ENCODE peak calls at places on chromosomes 13 and 19, in five cellular contexts. F is HCT116, R is PC-3, Z is GM23338, Q is SK-N-SH. O is an unnamed sample.

GRCh38 chr13:51246005-51246404 is 23.8 kb downstream of the FAM124A start:
- DNase-seq in F (no peak), R (no peak), Z (no peak), Q (peak; percentile 78), O (no peak)

GRCh38 chr13:54676526-54677113 is 1648.0 kb downstream of the OLFM4 start:
- DNase-seq in F (no peak), R (no peak), Z (no peak), Q (no peak), O (no peak)

GRCh38 chr13:30791354-30791921 is 56.1 kb downstream of the ALOX5AP start:
- DNase-seq in F (no peak), R (no peak), Z (no peak), Q (peak; percentile 82), O (no peak)

GRCh38 chr13:25904830-25905229 is 147.0 kb downstream of the SHISA2 start:
- DNase-seq in F (no peak), R (no peak), Z (no peak), Q (no peak), O (no peak)

GRCh38 chr19:13055213-13056051 is 47.2 kb downstream of the LYL1 start:
- DNase-seq in F (no peak), R (peak; percentile 81), Z (peak; percentile 68), Q (peak; percentile 89), O (no peak)

GRCh38 chr13:95676100-95676774 is 702 bp upstream of the DNAJC3 start:
- DNase-seq in F (peak; percentile 22), R (peak; percentile 37), Z (peak; percentile 77), Q (no peak), O (peak; percentile 32)

GRCh38 chr19:2663920-2664571 is 38.4 kb downstream of the GNG7 start:
- DNase-seq in F (no peak), R (no peak), Z (no peak), Q (peak; percentile 17), O (peak; percentile 91)

GRCh38 chr19:49512970-49513745 is 697 bp downstream of the FCGRT start:
- DNase-seq in F (no peak), R (no peak), Z (peak; percentile 88), Q (peak; percentile 88), O (no peak)

GRCh38 chr19:3042545-3043267 is 13.6 kb upstream of the TLE2 start:
- DNase-seq in F (no peak), R (no peak), Z (no peak), Q (no peak), O (no peak)

GRCh38 chr13:95552539-95553270 is at the start of gene CLDN10:
- DNase-seq in F (no peak), R (no peak), Z (peak; percentile 85), Q (peak; percentile 93), O (peak; percentile 32)

GRCh38 chr13:103031332-103031873 is 34.8 kb downstream of the SLC10A2 start:
- DNase-seq in F (no peak), R (no peak), Z (no peak), Q (no peak), O (no peak)

GRCh38 chr13:30107126-30107525 is 200.2 kb downstream of the KATNAL1 start:
- DNase-seq in F (no peak), R (no peak), Z (no peak), Q (no peak), O (no peak)

GRCh38 chr19:8151499-8152035 is 2.2 kb upstream of the FBN3 start:
- DNase-seq in F (no peak), R (no peak), Z (no peak), Q (peak; percentile 24), O (no peak)

GRCh38 chr13:54852831-54853230 is 1824.2 kb downstream of the OLFM4 start:
- DNase-seq in F (no peak), R (no peak), Z (no peak), Q (no peak), O (no peak)

GRCh38 chr13:106602178-106602577 is 34.2 kb upstream of the ARGLU1 start:
- DNase-seq in F (no peak), R (no peak), Z (no peak), Q (no peak), O (no peak)

GRCh38 chr13:95367309-95367843 is 66.1 kb upstream of the ABCC4 start:
- DNase-seq in F (no peak), R (no peak), Z (no peak), Q (peak; percentile 34), O (no peak)

GRCh38 chr19:8194528-8195275 is 14.5 kb upstream of the CERS4 start:
- DNase-seq in F (no peak), R (no peak), Z (no peak), Q (no peak), O (peak; percentile 34)

GRCh38 chr19:28632357-28633076 is 580.4 kb downstream of the UQCRFS1 start:
- DNase-seq in F (no peak), R (no peak), Z (no peak), Q (no peak), O (peak; percentile 97)

DNA sequence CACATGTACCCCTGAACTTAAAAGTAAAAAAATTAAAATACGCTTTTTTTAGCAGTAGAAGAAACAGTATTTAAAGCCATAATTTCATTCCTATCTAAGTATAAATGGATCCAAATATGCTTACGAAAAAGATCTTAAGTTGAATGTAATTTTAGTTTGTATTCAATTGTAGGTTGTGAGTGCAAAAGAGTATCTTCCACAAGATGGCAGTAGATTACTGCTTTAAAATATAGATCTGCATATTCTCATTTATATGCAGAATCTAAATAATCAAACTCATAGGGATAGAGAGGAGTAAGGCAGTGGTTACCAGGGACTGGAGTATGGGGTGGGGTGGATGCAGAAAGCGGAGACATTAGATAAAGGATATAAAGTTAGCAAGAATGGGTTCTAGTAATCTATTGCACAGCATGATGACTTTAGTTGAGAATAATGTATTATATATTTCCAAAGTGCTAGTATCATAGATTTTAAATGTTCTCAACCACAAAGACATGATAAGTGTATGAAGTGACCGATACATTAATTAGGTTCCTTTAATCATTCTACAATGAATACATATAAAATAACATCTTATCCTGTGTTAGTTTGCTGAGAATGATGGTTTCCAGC is 14.2 kb downstream of the OR7A17 start:
- DNase-seq in F (peak; percentile 22), R (peak; percentile 68), Z (peak; percentile 44), Q (peak; percentile 3), O (peak; percentile 16)
- TF ChIP-seq CTCF in F (peak; percentile 80), R (peak; percentile 84), Z (peak; percentile 68), Q (peak; percentile 70), O (peak; percentile 55)

DNA sequence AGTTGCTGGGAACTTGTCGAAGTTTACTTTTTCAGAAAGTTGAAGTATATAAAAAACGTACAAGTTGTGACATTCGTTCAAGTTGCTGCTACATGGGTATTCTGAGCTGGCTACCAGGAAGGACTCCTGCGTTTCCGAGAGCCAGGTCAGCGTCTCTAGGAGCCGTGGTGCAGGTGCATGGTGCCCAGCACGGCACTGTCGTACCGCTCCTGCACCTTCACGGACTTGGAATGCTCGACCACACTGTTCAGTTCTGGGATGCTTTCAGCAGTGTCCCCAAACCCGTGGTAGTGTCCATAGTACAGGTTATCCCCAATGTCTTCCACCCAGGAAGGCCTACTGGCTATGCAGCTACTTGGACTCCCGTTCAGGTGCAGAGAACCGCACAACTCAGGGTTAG is 35.4 kb downstream of the ANKRD10 start:
- DNase-seq in F (no peak), R (no peak), Z (no peak), Q (no peak), O (no peak)
- TF ChIP-seq EZH2phosphoT487 in F (no peak), R (no peak), Z (no peak), Q (no peak), O (no peak)

GRCh38 chr19:4624733-4625362 is 14.5 kb upstream of the TNFAIP8L1 start:
- DNase-seq in F (peak; percentile 65), R (peak; percentile 49), Z (peak; percentile 73), Q (no peak), O (no peak)
- TF ChIP-seq CTCF in F (peak; percentile 54), R (peak; percentile 63), Z (peak; percentile 61), Q (peak; percentile 45), O (peak; percentile 37)

DNA sequence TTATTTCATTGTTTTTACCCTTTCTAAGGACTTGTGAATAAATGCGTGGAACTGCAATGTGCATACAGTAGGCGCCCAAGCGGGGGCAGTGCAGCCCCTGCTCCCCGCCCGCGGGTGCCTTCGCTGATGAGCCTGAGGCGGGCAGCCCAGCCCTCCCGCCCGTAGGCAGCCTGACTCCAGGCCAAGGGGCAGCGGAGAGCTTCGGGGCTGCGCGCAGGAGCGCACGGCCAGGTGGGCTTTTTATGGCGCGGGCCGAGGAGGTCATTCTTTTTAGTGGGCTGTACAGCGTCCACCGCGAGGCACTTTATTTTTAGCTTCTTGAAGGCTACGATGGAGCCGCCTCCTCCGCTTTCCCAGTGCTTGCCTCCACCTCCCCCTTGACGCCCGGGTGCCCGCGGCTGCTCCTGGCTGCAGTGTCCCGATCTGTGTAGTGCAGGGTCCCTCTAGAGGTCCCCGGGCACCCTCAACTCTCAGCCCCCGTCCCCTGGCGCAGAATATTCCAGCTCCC is 60.5 kb downstream of the CCNE1 start:
- DNase-seq in F (no peak), R (no peak), Z (peak; percentile 65), Q (peak; percentile 49), O (no peak)
- TF ChIP-seq EZH2phosphoT487 in F (no peak), R (no peak), Z (no peak), Q (no peak), O (no peak)

GRCh38 chr19:6935069-6935468 is 47.7 kb downstream of the ADGRE1 start:
- DNase-seq in F (no peak), R (no peak), Z (no peak), Q (no peak), O (no peak)

GRCh38 chr19:6930190-6930589 is 42.8 kb downstream of the ADGRE1 start:
- DNase-seq in F (no peak), R (no peak), Z (no peak), Q (no peak), O (no peak)

GRCh38 chr19:6935618-6936017 is 48.2 kb downstream of the ADGRE1 start:
- DNase-seq in F (no peak), R (no peak), Z (no peak), Q (no peak), O (no peak)
- TF ChIP-seq CTCF in F (no peak), R (no peak), Z (no peak), Q (no peak), O (no peak)

GRCh38 chr19:40601061-40601973 is at the start of gene LTBP4:
- DNase-seq in F (no peak), R (no peak), Z (peak; percentile 60), Q (peak; percentile 74), O (peak; percentile 14)
- TF ChIP-seq EZH2phosphoT487 in F (no peak), R (no peak), Z (no peak), Q (no peak), O (no peak)

GRCh38 chr19:10912619-10913018 is 15.8 kb downstream of the YIPF2 start:
- DNase-seq in F (no peak), R (no peak), Z (no peak), Q (no peak), O (no peak)
- TF ChIP-seq CTCF in F (no peak), R (no peak), Z (no peak), Q (no peak), O (no peak)

DNA sequence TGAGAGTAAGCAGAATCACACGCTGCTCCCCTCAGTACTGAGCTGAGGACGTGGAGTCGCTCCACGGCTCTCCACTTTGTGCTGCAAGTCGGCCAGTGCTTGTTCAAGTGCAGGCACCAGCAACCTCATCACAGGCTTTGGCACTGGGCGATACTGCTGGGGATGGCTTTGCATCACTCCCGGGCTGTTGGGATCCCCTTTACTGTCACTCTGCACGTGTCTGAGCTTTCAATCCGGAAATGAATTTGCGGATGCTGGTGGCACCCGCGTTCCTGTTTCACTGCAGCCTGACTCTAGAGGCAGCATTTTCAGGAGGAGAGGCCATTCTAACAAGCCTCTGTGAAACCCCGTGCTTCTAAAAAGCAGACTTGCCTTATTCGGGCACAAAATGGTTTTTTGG is 19.1 kb downstream of the SMARCA4 start:
- DNase-seq in F (no peak), R (no peak), Z (no peak), Q (no peak), O (peak; percentile 95)
- TF ChIP-seq EZH2phosphoT487 in F (no peak), R (no peak), Z (no peak), Q (no peak), O (no peak)

O was measured in MM.1S.